ENCODE peak calls at places on chromosomes 12 and 14, in six cellular contexts. E, W, Y, K, R and C are unnamed samples.

GRCh38 chr12:50167026-50167742 is at the start of gene CERS5:
- DNase-seq in E (peak; percentile 100), W (peak; percentile 99), Y (peak; percentile 98), K (peak; percentile 98), R (peak; percentile 96), C (peak; percentile 94)

GRCh38 chr14:54209501-54210231 is 187.1 kb upstream of the CDKN3 start:
- DNase-seq in E (no peak), W (no peak), Y (no peak), K (peak; percentile 57), R (no peak), C (peak; percentile 76)

GRCh38 chr14:76924363-76925151 is 98.3 kb downstream of the LRRC74A start:
- DNase-seq in E (no peak), W (no peak), Y (peak; percentile 41), K (peak; percentile 12), R (no peak), C (no peak)

GRCh38 chr12:41605528-41606295 is 417.6 kb downstream of the PDZRN4 start:
- DNase-seq in E (no peak), W (no peak), Y (peak; percentile 9), K (no peak), R (no peak), C (no peak)

GRCh38 chr12:84508943-84509342 is 403.7 kb downstream of the SLC6A15 start:
- DNase-seq in E (no peak), W (peak; percentile 52), Y (no peak), K (no peak), R (no peak), C (peak; percentile 82)

GRCh38 chr12:113862570-113863454 is 103.3 kb downstream of the RBM19 start:
- DNase-seq in E (no peak), W (no peak), Y (peak; percentile 70), K (peak; percentile 87), R (peak; percentile 79), C (peak; percentile 44)

GRCh38 chr12:81610955-81611889 is 147.9 kb downstream of the PPFIA2 start:
- DNase-seq in E (peak; percentile 33), W (no peak), Y (peak; percentile 22), K (peak; percentile 9), R (no peak), C (peak; percentile 3)

GRCh38 chr14:88352299-88353097 is 29.4 kb upstream of the KCNK10 start:
- DNase-seq in E (no peak), W (no peak), Y (no peak), K (peak; percentile 77), R (no peak), C (peak; percentile 38)

GRCh38 chr12:20801035-20801434 is 9.5 kb upstream of the SLCO1B3 start:
- DNase-seq in E (no peak), W (no peak), Y (no peak), K (no peak), R (no peak), C (no peak)

GRCh38 chr14:72401632-72402428 is 469.6 kb downstream of the RGS6 start:
- DNase-seq in E (no peak), W (no peak), Y (peak; percentile 31), K (no peak), R (no peak), C (no peak)

GRCh38 chr12:104458645-104459555 is 2.2 kb downstream of the CHST11 start:
- DNase-seq in E (no peak), W (peak; percentile 53), Y (peak; percentile 61), K (peak; percentile 31), R (no peak), C (peak; percentile 31)

GRCh38 chr14:99793213-99794155 is at the start of gene EML1:
- DNase-seq in E (peak; percentile 92), W (peak; percentile 93), Y (peak; percentile 80), K (peak; percentile 76), R (peak; percentile 21), C (peak; percentile 20)

GRCh38 chr12:132172619-132173018 is 28.4 kb downstream of the NOC4L start:
- DNase-seq in E (peak; percentile 62), W (peak; percentile 44), Y (no peak), K (no peak), R (no peak), C (no peak)

GRCh38 chr12:6163554-6164060 is 36.6 kb upstream of the CD9 start:
- DNase-seq in E (no peak), W (no peak), Y (no peak), K (no peak), R (no peak), C (no peak)

GRCh38 chr12:8033153-8034044 is 883 bp downstream of the FOXJ2 start:
- DNase-seq in E (no peak), W (peak; percentile 74), Y (peak; percentile 55), K (peak; percentile 37), R (no peak), C (peak; percentile 36)

GRCh38 chr14:58796201-58796600 is 158.4 kb downstream of the DACT1 start:
- DNase-seq in E (no peak), W (no peak), Y (peak; percentile 56), K (no peak), R (no peak), C (no peak)

GRCh38 chr12:43789941-43790340 is 16.2 kb downstream of the TWF1 start:
- DNase-seq in E (no peak), W (no peak), Y (no peak), K (peak; percentile 50), R (no peak), C (peak; percentile 15)

GRCh38 chr14:52272375-52272774 is 4.9 kb downstream of the PTGDR start:
- DNase-seq in E (no peak), W (no peak), Y (peak; percentile 49), K (peak; percentile 73), R (no peak), C (peak; percentile 29)

GRCh38 chr14:37051153-37051552 is 121.3 kb downstream of the SLC25A21 start:
- DNase-seq in E (no peak), W (no peak), Y (no peak), K (peak; percentile 55), R (no peak), C (peak; percentile 62)

GRCh38 chr14:101916816-101917412 is 47.5 kb upstream of the DYNC1H1 start:
- DNase-seq in E (no peak), W (no peak), Y (no peak), K (no peak), R (no peak), C (no peak)

GRCh38 chr14:76942288-76942778 is 86.2 kb downstream of the IRF2BPL start:
- DNase-seq in E (no peak), W (no peak), Y (peak; percentile 60), K (no peak), R (no peak), C (no peak)

GRCh38 chr14:88248606-88249005 is 74.5 kb downstream of the KCNK10 start:
- DNase-seq in E (no peak), W (no peak), Y (no peak), K (peak; percentile 29), R (no peak), C (peak; percentile 77)

GRCh38 chr14:94077823-94078222 is 3.2 kb downstream of the DDX24 start:
- DNase-seq in E (no peak), W (no peak), Y (no peak), K (no peak), R (no peak), C (no peak)

GRCh38 chr14:74985028-74985310 is 17.8 kb upstream of the EIF2B2 start:
- DNase-seq in E (no peak), W (no peak), Y (no peak), K (no peak), R (no peak), C (no peak)
- TF ChIP-seq CTCF in E (no peak), W (no peak), Y (no peak), K (no peak), R (no peak), C (no peak)

GRCh38 chr14:24213866-24214652 is 771 bp upstream of the CHMP4A start:
- DNase-seq in E (no peak), W (no peak), Y (no peak), K (no peak), R (no peak), C (no peak)
- H3K4me3 ChIP-seq in E (peak overlapping the region; percentile 64), W (peak overlapping the region; percentile 80), Y (peak overlapping the region; percentile 57), K (no peak overlapping the region), R (peak overlapping the region; percentile 83), C (peak overlapping the region; percentile 69)

GRCh38 chr12:105705765-105706164 is 375.3 kb downstream of the C12orf75 start:
- DNase-seq in E (no peak), W (no peak), Y (peak; percentile 46), K (peak; percentile 82), R (peak; percentile 37), C (peak; percentile 58)
- TF ChIP-seq CTCF in E (peak; percentile 58), W (peak; percentile 77), Y (peak; percentile 71), K (peak; percentile 79), R (peak; percentile 84), C (peak; percentile 61)

GRCh38 chr12:1660304-1661187 is 30.3 kb upstream of the ADIPOR2 start:
- DNase-seq in E (peak; percentile 87), W (peak; percentile 66), Y (peak; percentile 12), K (peak; percentile 83), R (no peak), C (peak; percentile 98)

GRCh38 chr12:1662761-1663439 is 28.0 kb upstream of the ADIPOR2 start:
- DNase-seq in E (peak; percentile 84), W (no peak), Y (peak; percentile 75), K (peak; percentile 50), R (no peak), C (peak; percentile 43)

GRCh38 chr12:1665366-1665765 is 25.5 kb upstream of the ADIPOR2 start:
- DNase-seq in E (no peak), W (no peak), Y (no peak), K (no peak), R (no peak), C (no peak)

GRCh38 chr12:1663440-1664132 is 27.3 kb upstream of the ADIPOR2 start:
- DNase-seq in E (no peak), W (no peak), Y (no peak), K (no peak), R (no peak), C (no peak)

DNA sequence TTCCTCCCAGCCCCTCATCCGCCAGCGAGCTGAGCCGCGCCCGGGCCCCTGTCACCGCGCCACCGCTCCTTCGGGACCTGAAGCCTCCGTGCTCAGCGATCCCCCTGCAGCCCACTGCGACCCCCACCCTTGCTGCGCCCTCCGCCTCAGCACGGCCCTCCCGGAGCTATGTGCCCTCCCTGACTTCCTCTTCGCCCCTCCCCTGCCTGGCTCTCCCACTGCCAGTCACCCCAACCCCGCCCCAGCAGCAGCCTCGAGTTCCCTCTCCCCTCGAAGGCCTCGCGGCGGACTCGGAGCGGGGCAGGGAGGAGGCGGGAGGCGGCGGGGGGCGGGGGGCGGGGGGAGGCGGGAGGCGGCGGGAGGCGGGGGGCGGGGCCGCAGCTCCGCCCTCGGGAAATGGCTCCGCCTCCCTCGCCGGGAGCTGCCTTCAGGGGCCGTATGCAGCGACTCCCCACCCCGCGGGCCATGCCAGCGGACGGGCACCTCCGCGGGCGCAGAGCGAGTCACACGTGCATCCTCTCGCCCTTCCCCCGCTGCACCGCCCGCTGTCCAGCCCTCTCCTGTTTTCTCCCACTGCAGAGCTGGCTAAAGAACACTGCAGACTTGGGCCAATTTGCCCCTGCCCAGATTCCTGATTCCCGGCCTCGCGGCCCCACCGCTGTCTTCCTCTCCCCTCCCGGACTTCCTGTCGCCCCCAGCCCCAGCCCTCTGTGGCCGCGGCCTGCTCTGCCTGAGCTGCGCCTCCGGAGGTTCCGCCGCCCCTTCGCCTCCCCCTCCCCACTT is 29.1 kb upstream of the ADIPOR2 start:
- DNase-seq in E (peak; percentile 97), W (peak; percentile 96), Y (peak; percentile 87), K (peak; percentile 91), R (peak; percentile 76), C (peak; percentile 73)
- H3K4me3 ChIP-seq in E (peak overlapping the region; percentile 42), W (peak overlapping the region; percentile 73), Y (peak overlapping the region; percentile 45), K (peak overlapping the region; percentile 59), R (peak overlapping the region; percentile 60), C (peak overlapping the region; percentile 48)

GRCh38 chr14:90109858-90110257 is 48.1 kb downstream of the KCNK13 start:
- DNase-seq in E (no peak), W (no peak), Y (no peak), K (peak; percentile 19), R (no peak), C (peak; percentile 21)
- TF ChIP-seq CTCF in E (no peak), W (no peak), Y (peak; percentile 8), K (peak; percentile 24), R (peak; percentile 19), C (peak; percentile 14)

GRCh38 chr12:17642340-17642650 is 447.7 kb downstream of the RERGL start:
- DNase-seq in E (no peak), W (no peak), Y (no peak), K (no peak), R (no peak), C (no peak)
- H3K4me3 ChIP-seq in E (no peak overlapping the region), W (peak overlapping the region; percentile 13), Y (no peak overlapping the region), K (no peak overlapping the region), R (no peak overlapping the region), C (no peak overlapping the region)